ENCODE peak calls at places on chromosomes 13 and 19, in nine cellular contexts. Y is NCI-H774; Z is hepatocyte; D is cardiac muscle cell; M is stimulated activated CD8-positive, alpha-beta memory T cell treated with anti-CD3 and anti-CD28 coated beads, Interleukin-15, amount 100 ng/mL, for 4 hours; I is posterior cingulate gyrus; L is ACHN; B is ascending aorta; S is activated CD4-positive, alpha-beta T cell treated with anti-CD3 and anti-CD28 coated beads for 1 hour. T is an unnamed sample.

GRCh38 chr13:45092668-45093067 is 27.6 kb upstream of the GTF2F2 start:
- DNase-seq in Y (no peak), Z (no peak), D (peak; percentile 8), M (no peak), I (peak; percentile 26), L (no peak), B (no peak), S (no peak), T (no peak)

GRCh38 chr13:30882996-30883766 is 22.9 kb upstream of the MEDAG start:
- DNase-seq in Y (no peak), Z (no peak), D (no peak), M (no peak), I (no peak), L (no peak), B (no peak), S (no peak), T (no peak)

GRCh38 chr19:55693336-55693974 is 18.4 kb downstream of the EPN1 start:
- DNase-seq in Y (no peak), Z (no peak), D (no peak), M (no peak), I (no peak), L (no peak), B (no peak), S (no peak), T (no peak)

GRCh38 chr13:63840551-63841421 is 2425.1 kb upstream of the PCDH20 start:
- DNase-seq in Y (no peak), Z (no peak), D (no peak), M (no peak), I (no peak), L (no peak), B (no peak), S (no peak), T (no peak)

GRCh38 chr13:46614582-46614981 is 61.6 kb downstream of the LRCH1 start:
- DNase-seq in Y (no peak), Z (no peak), D (peak; percentile 88), M (no peak), I (no peak), L (no peak), B (no peak), S (no peak), T (no peak)

GRCh38 chr13:71590654-71591148 is 276.3 kb downstream of the DACH1 start:
- DNase-seq in Y (no peak), Z (no peak), D (no peak), M (no peak), I (no peak), L (no peak), B (no peak), S (no peak), T (no peak)

GRCh38 chr13:45046445-45046844 is 57.1 kb downstream of the GPALPP1 start:
- DNase-seq in Y (no peak), Z (no peak), D (no peak), M (no peak), I (no peak), L (no peak), B (no peak), S (no peak), T (no peak)

GRCh38 chr13:98539655-98540054 is 37.3 kb downstream of the STK24 start:
- DNase-seq in Y (no peak), Z (no peak), D (no peak), M (no peak), I (no peak), L (no peak), B (no peak), S (no peak), T (no peak)

GRCh38 chr13:31945202-31945978 is 86.2 kb upstream of the FRY start:
- DNase-seq in Y (peak; percentile 36), Z (peak; percentile 48), D (peak; percentile 79), M (no peak), I (peak; percentile 71), L (peak; percentile 81), B (peak; percentile 80), S (no peak), T (peak; percentile 77)

GRCh38 chr13:23617551-23618014 is 47.4 kb downstream of the TNFRSF19 start:
- DNase-seq in Y (no peak), Z (no peak), D (peak; percentile 82), M (no peak), I (no peak), L (peak; percentile 39), B (no peak), S (no peak), T (no peak)

GRCh38 chr13:52158629-52159158 is 703 bp downstream of the NEK3 start:
- DNase-seq in Y (no peak), Z (peak; percentile 58), D (peak; percentile 51), M (no peak), I (peak; percentile 11), L (peak; percentile 35), B (no peak), S (no peak), T (peak; percentile 8)

GRCh38 chr13:106490887-106491321 is 44.6 kb downstream of the EFNB2 start:
- DNase-seq in Y (no peak), Z (no peak), D (no peak), M (no peak), I (no peak), L (no peak), B (no peak), S (no peak), T (no peak)

GRCh38 chr13:77300176-77301141 is 26.4 kb downstream of the MYCBP2 start:
- DNase-seq in Y (no peak), Z (peak; percentile 28), D (peak; percentile 81), M (no peak), I (no peak), L (no peak), B (no peak), S (no peak), T (no peak)

GRCh38 chr19:15115080-15115479 is 7.9 kb downstream of the SYDE1 start:
- DNase-seq in Y (no peak), Z (no peak), D (peak; percentile 89), M (no peak), I (no peak), L (no peak), B (no peak), S (no peak), T (peak; percentile 35)

GRCh38 chr13:35092251-35092650 is 150.2 kb downstream of the NBEA start:
- DNase-seq in Y (no peak), Z (no peak), D (no peak), M (no peak), I (no peak), L (no peak), B (no peak), S (no peak), T (no peak)

GRCh38 chr19:16594681-16595091 is 22.5 kb upstream of the SLC35E1 start:
- DNase-seq in Y (no peak), Z (no peak), D (no peak), M (no peak), I (no peak), L (no peak), B (no peak), S (no peak), T (no peak)

GRCh38 chr19:18097217-18097992 is at the start of gene MAST3:
- DNase-seq in Y (peak; percentile 85), Z (peak; percentile 92), D (peak; percentile 89), M (peak; percentile 80), I (peak; percentile 87), L (peak; percentile 78), B (peak; percentile 93), S (peak; percentile 85), T (peak; percentile 45)

GRCh38 chr13:75430618-75431209 is 51.3 kb downstream of the TBC1D4 start:
- DNase-seq in Y (no peak), Z (no peak), D (no peak), M (no peak), I (no peak), L (no peak), B (no peak), S (no peak), T (no peak)

GRCh38 chr13:20264271-20265018 is 32.3 kb upstream of the GJB6 start:
- DNase-seq in Y (no peak), Z (no peak), D (no peak), M (no peak), I (no peak), L (no peak), B (no peak), S (no peak), T (no peak)

GRCh38 chr19:1295169-1296012 is 9.7 kb downstream of the EFNA2 start:
- DNase-seq in Y (no peak), Z (no peak), D (peak; percentile 26), M (no peak), I (no peak), L (no peak), B (no peak), S (no peak), T (no peak)

GRCh38 chr13:73492811-73493210 is 434.0 kb downstream of the KLF5 start:
- DNase-seq in Y (no peak), Z (no peak), D (no peak), M (no peak), I (no peak), L (no peak), B (no peak), S (no peak), T (no peak)

GRCh38 chr13:46523972-46524737 is 28.8 kb upstream of the LRCH1 start:
- DNase-seq in Y (no peak), Z (no peak), D (peak; percentile 35), M (no peak), I (no peak), L (no peak), B (no peak), S (no peak), T (no peak)

GRCh38 chr19:45927565-45928261 is 13.1 kb upstream of the NANOS2 start:
- DNase-seq in Y (peak; percentile 93), Z (peak; percentile 95), D (peak; percentile 89), M (peak; percentile 61), I (peak; percentile 89), L (peak; percentile 91), B (peak; percentile 91), S (peak; percentile 76), T (peak; percentile 84)